ENCODE peak calls at places on chromosomes 3 and 15, in eight cellular contexts. W is fibroblast of lung, R is astrocyte, H is osteoblast, E is neural progenitor cell, I is IMR-90, N is PC-9, V is HCT116. X is an unnamed sample.

GRCh38 chr3:120641696-120642246 is 40.3 kb downstream of the HGD start:
- DNase-seq in H (no peak), V (no peak), I (no peak), R (no peak), W (no peak), N (no peak), E (no peak), X (no peak)

GRCh38 chr15:42194502-42194901 is 13.6 kb downstream of the VPS39 start:
- DNase-seq in N (peak), W (peak), E (no peak), R (peak), H (peak), V (no peak), I (peak), X (no peak)

GRCh38 chr3:51960386-51960785 is 5.2 kb downstream of the GPR62 start:
- DNase-seq in W (no peak), V (no peak), N (no peak), I (no peak), R (no peak), E (no peak), H (no peak), X (no peak)

GRCh38 chr15:95247068-95247984 is 1016.0 kb downstream of the MCTP2 start:
- DNase-seq in N (peak), W (peak), R (peak), E (no peak), V (peak), H (peak), I (peak), X (peak)

GRCh38 chr15:52649686-52650085 is 29.5 kb downstream of the ATOSA start:
- DNase-seq in V (no peak), R (no peak), N (no peak), H (no peak), W (no peak), I (no peak), E (no peak), X (peak)

GRCh38 chr3:24472358-24472757 is 22.3 kb downstream of the THRB start:
- DNase-seq in H (no peak), R (peak), V (peak), I (no peak), N (peak), W (peak), E (no peak), X (no peak)

GRCh38 chr3:170107926-170108325 is 70.1 kb downstream of the GPR160 start:
- DNase-seq in V (no peak), E (no peak), H (no peak), I (no peak), N (no peak), W (peak), R (peak), X (no peak)

GRCh38 chr15:32819406-32819930 is 101.7 kb downstream of the GREM1 start:
- DNase-seq in R (peak), E (no peak), I (no peak), H (no peak), V (no peak), W (peak), N (no peak), X (no peak)

GRCh38 chr3:188316723-188317070 is 162.7 kb downstream of the LPP start:
- DNase-seq in V (no peak), W (no peak), R (no peak), E (no peak), H (peak), N (no peak), I (no peak), X (no peak)

GRCh38 chr15:84816694-84817460 is at the start of gene ALPK3:
- DNase-seq in N (peak), W (peak), V (no peak), H (peak), I (no peak), R (no peak), E (peak), X (peak)

GRCh38 chr3:129360224-129360623 is 68.2 kb downstream of the EFCAB12 start:
- DNase-seq in H (peak), E (peak), V (no peak), I (no peak), N (no peak), R (no peak), W (no peak), X (no peak)

GRCh38 chr15:56105855-56106254 is 112.4 kb upstream of the NEDD4 start:
- DNase-seq in R (no peak), W (no peak), N (no peak), H (no peak), I (no peak), E (no peak), V (no peak), X (no peak)

GRCh38 chr3:179446501-179446900 is 4.8 kb downstream of the GNB4 start:
- DNase-seq in I (peak), N (no peak), H (no peak), W (no peak), E (peak), R (no peak), V (peak), X (peak)

GRCh38 chr15:67836477-67836876 is 3.4 kb downstream of the RNU6-1 start:
- DNase-seq in N (no peak), E (peak), I (peak), W (no peak), R (no peak), H (peak), V (no peak), X (peak)

GRCh38 chr15:65611888-65612615 is 1.1 kb upstream of the INTS14 start:
- DNase-seq in R (no peak), V (no peak), E (peak), W (no peak), N (no peak), I (no peak), H (peak), X (peak)

GRCh38 chr3:30141178-30141581 is 465.2 kb upstream of the TGFBR2 start:
- DNase-seq in E (no peak), H (no peak), R (peak), N (no peak), W (peak), V (no peak), I (no peak), X (no peak)

GRCh38 chr3:179148446-179149238 is 485 bp downstream of the PIK3CA start:
- DNase-seq in W (peak), E (peak), H (peak), R (peak), N (peak), V (no peak), I (peak), X (peak)

GRCh38 chr3:13006216-13006990 is 66.8 kb downstream of the IQSEC1 start:
- DNase-seq in N (no peak), E (no peak), V (no peak), R (no peak), W (no peak), I (no peak), H (no peak), X (no peak)

GRCh38 chr3:170321326-170322034 is 36.0 kb upstream of the SKIL start:
- DNase-seq in I (no peak), W (peak), E (no peak), R (peak), H (no peak), N (peak), V (no peak), X (no peak)

GRCh38 chr3:16865335-16865734 is 19.4 kb upstream of the PLCL2 start:
- DNase-seq in E (no peak), W (peak), R (peak), N (no peak), I (no peak), V (no peak), H (peak), X (no peak)

GRCh38 chr3:96449803-96450202 is 364.6 kb upstream of the EPHA6 start:
- DNase-seq in H (no peak), E (peak), R (no peak), V (no peak), I (no peak), N (no peak), W (no peak), X (peak)

GRCh38 chr3:127406309-127407025 is 118.6 kb upstream of the PRR20G start:
- DNase-seq in H (peak), R (no peak), V (peak), E (no peak), N (peak), I (peak), W (peak), X (no peak)

GRCh38 chr3:153221748-153222162 is 59.7 kb downstream of the RAP2B start:
- DNase-seq in E (no peak), V (no peak), H (peak), R (peak), N (peak), W (peak), I (peak), X (peak)

GRCh38 chr3:72187131-72187530 is 402.2 kb upstream of the PROK2 start:
- DNase-seq in H (no peak), R (no peak), E (peak), I (no peak), W (no peak), V (no peak), N (no peak), X (no peak)

GRCh38 chr3:72183489-72183888 is 398.5 kb upstream of the PROK2 start:
- DNase-seq in R (no peak), N (no peak), E (no peak), V (no peak), I (no peak), H (no peak), W (no peak), X (no peak)

GRCh38 chr3:72189344-72189743 is 404.4 kb upstream of the PROK2 start:
- DNase-seq in I (no peak), W (no peak), E (no peak), R (no peak), H (no peak), V (no peak), N (no peak), X (no peak)

GRCh38 chr3:72186485-72186864 is 401.5 kb upstream of the PROK2 start:
- DNase-seq in I (peak), R (peak), N (no peak), E (no peak), H (peak), W (peak), V (no peak), X (peak)

GRCh38 chr3:72185549-72186484 is 400.9 kb upstream of the PROK2 start:
- DNase-seq in N (no peak), R (peak), H (peak), E (no peak), I (peak), W (peak), V (no peak), X (peak)
- H2AFZ ChIP-seq in N (no peak), R (peak), H (peak), E (no peak), I (peak), W (no peak), V (no peak), X (peak)

GRCh38 chr15:36479200-36479896 is 100.1 kb upstream of the CDIN1 start:
- DNase-seq in I (peak), H (no peak), E (no peak), R (peak), W (peak), N (no peak), V (no peak), X (no peak)
- H2AFZ ChIP-seq in I (no peak), H (no peak), E (peak), R (no peak), W (no peak), N (no peak), V (no peak), X (no peak)

GRCh38 chr3:155024006-155024638 is 56.0 kb upstream of the MME start:
- DNase-seq in E (no peak), R (peak), I (no peak), V (no peak), H (no peak), W (peak), N (peak), X (peak)
- H2AFZ ChIP-seq in E (no peak), R (no peak), I (no peak), V (no peak), H (no peak), W (no peak), N (no peak), X (peak)

GRCh38 chr3:177381070-177381469 is 183.8 kb upstream of the TBL1XR1 start:
- DNase-seq in H (no peak), V (no peak), R (no peak), N (no peak), W (no peak), E (no peak), I (no peak), X (no peak)

GRCh38 chr3:177378168-177378567 is 180.9 kb upstream of the TBL1XR1 start:
- DNase-seq in H (peak), N (no peak), R (no peak), W (no peak), I (no peak), E (no peak), V (no peak), X (no peak)

GRCh38 chr3:177379045-177379444 is 181.8 kb upstream of the TBL1XR1 start:
- DNase-seq in H (no peak), W (no peak), R (no peak), E (no peak), N (no peak), I (no peak), V (no peak), X (no peak)

GRCh38 chr3:177374323-177374722 is 177.0 kb upstream of the TBL1XR1 start:
- DNase-seq in R (no peak), V (no peak), H (peak), N (no peak), E (no peak), I (no peak), W (no peak), X (no peak)

GRCh38 chr3:177377166-177377565 is 179.9 kb upstream of the TBL1XR1 start:
- DNase-seq in E (no peak), R (no peak), W (no peak), I (no peak), N (peak), V (no peak), H (no peak), X (no peak)
- H2AFZ ChIP-seq in E (no peak), R (no peak), W (no peak), I (no peak), N (no peak), V (no peak), H (no peak), X (no peak)

DNA sequence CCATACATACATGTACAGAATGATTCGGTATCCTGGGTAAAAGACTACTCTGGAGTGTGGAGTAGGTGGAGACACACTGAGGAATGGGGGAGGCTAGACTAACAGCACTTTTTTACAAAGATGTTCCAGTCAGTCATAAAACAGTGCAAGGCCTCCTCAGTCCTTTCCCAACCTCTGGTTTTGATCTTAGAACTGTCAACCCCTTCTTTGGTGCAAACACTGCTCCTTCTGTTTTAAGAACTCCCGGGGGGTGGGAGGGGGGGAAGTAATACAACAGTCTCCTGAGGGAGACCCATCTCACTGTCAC is 7.5 kb upstream of the MAP1A start:
- DNase-seq in W (peak), V (no peak), I (no peak), H (peak), N (no peak), E (no peak), R (no peak), X (no peak)
- H2AFZ ChIP-seq in W (no peak), V (no peak), I (peak), H (peak), N (peak), E (peak), R (peak), X (peak)

GRCh38 chr3:23162939-23163338 is 40.2 kb upstream of the UBE2E2 start:
- DNase-seq in W (no peak), E (no peak), R (no peak), I (no peak), N (peak), H (no peak), V (no peak), X (no peak)

GRCh38 chr3:23165571-23165970 is 37.6 kb upstream of the UBE2E2 start:
- DNase-seq in V (no peak), W (no peak), H (no peak), N (no peak), R (no peak), E (no peak), I (no peak), X (no peak)

GRCh38 chr3:23161308-23161707 is 41.8 kb upstream of the UBE2E2 start:
- DNase-seq in V (no peak), R (peak), N (no peak), H (no peak), W (peak), I (no peak), E (no peak), X (no peak)

GRCh38 chr3:23159929-23160328 is 43.2 kb upstream of the UBE2E2 start:
- DNase-seq in R (peak), H (peak), W (peak), N (peak), V (no peak), I (peak), E (no peak), X (peak)

DNA sequence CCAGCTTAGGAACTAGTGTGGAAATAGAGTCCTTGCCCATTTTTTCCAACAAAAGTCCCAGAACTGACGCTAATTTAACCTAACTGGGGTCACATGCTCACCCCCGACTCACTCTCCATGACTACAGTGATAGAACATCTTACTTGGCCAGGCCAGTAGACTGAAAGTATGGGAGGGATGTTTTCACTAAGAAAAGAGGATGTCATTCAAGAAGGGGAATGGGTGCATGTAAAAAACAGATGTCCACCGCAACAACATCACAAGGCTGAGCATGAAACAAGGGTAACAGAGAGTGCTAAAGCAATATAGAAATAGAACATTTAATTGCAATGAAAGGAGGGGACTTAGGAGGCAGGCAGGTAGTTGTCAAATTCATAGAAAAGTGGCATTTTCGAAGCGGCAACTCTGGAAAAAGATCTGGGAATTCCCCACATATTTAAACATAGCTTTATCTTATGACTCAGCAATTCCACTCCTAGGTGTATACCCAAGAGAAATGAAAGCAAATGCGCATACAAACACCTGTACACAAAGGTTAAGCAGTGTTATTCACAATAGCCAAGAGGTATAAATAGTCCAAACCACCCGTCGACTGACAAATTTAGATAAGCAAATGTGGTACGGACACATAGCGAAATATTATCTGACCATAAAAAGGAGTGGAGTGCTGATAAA is 41.1 kb upstream of the UBE2E2 start:
- DNase-seq in R (peak), V (no peak), E (no peak), H (peak), N (peak), I (peak), W (no peak), X (no peak)
- H2AFZ ChIP-seq in R (no peak), V (no peak), E (no peak), H (no peak), N (peak), I (no peak), W (no peak), X (no peak)